ENCODE peak calls at places on chromosomes 6 and 20, in four cellular contexts. T, C, I and L are unnamed samples.

GRCh38 chr6:163625265-163625664 is 210.7 kb downstream of the QKI start:
- DNase-seq in I (no peak), T (no peak), C (no peak), L (no peak)

GRCh38 chr6:73823046-73823735 is 127.2 kb downstream of the CD109 start:
- DNase-seq in T (no peak), I (peak; percentile 3), C (no peak), L (no peak)

GRCh38 chr20:60009318-60009717 is 51.1 kb downstream of the CDH26 start:
- DNase-seq in C (no peak), I (no peak), T (no peak), L (no peak)

GRCh38 chr6:106547961-106548453 is 81.3 kb downstream of the RTN4IP1 start:
- DNase-seq in T (no peak), I (peak; percentile 33), C (no peak), L (no peak)

GRCh38 chr6:108622601-108623335 is 62.1 kb downstream of the FOXO3 start:
- DNase-seq in I (no peak), T (no peak), C (peak; percentile 36), L (no peak)

GRCh38 chr6:79157961-79158644 is 76.4 kb downstream of the HMGN3 start:
- DNase-seq in C (no peak), I (no peak), T (no peak), L (no peak)

GRCh38 chr20:62158541-62158940 is 15.0 kb downstream of the SS18L1 start:
- DNase-seq in C (no peak), I (no peak), T (no peak), L (no peak)

GRCh38 chr20:53915459-53916172 is 154.8 kb downstream of the BCAS1 start:
- DNase-seq in I (peak; percentile 91), T (peak; percentile 96), C (peak; percentile 97), L (peak; percentile 98)

GRCh38 chr6:97864366-97864765 is 581.4 kb upstream of the MMS22L start:
- DNase-seq in I (no peak), C (no peak), T (no peak), L (no peak)

GRCh38 chr20:2341336-2341735 is 39.4 kb upstream of the TGM6 start:
- DNase-seq in T (no peak), C (no peak), I (no peak), L (no peak)

GRCh38 chr6:727796-728195 is 34.9 kb upstream of the EXOC2 start:
- DNase-seq in I (no peak), C (no peak), T (no peak), L (no peak)

GRCh38 chr6:146857960-146858308 is 259.2 kb downstream of the ADGB start:
- DNase-seq in I (peak; percentile 18), T (peak; percentile 14), C (no peak), L (no peak)

GRCh38 chr6:33162471-33162870 is 29.8 kb downstream of the COL11A2 start:
- DNase-seq in T (no peak), C (no peak), I (no peak), L (no peak)

GRCh38 chr6:35413911-35414310 is 38.2 kb upstream of the FANCE start:
- DNase-seq in C (no peak), T (no peak), I (no peak), L (no peak)

GRCh38 chr6:117232191-117232590 is 33.2 kb upstream of the VGLL2 start:
- DNase-seq in T (no peak), C (no peak), I (no peak), L (no peak)

GRCh38 chr6:23654745-23655144 is 471.3 kb upstream of the NRSN1 start:
- DNase-seq in C (peak; percentile 82), T (no peak), I (no peak), L (no peak)

GRCh38 chr20:40160151-40160550 is 528.9 kb downstream of the MAFB start:
- DNase-seq in I (peak; percentile 73), C (peak; percentile 35), T (peak; percentile 20), L (peak; percentile 80)

GRCh38 chr6:106444777-106445507 is 84.4 kb downstream of the CRYBG1 start:
- DNase-seq in C (peak; percentile 38), T (peak; percentile 16), I (peak; percentile 76), L (no peak)

GRCh38 chr6:100633096-100633766 is 168.5 kb upstream of the SIM1 start:
- DNase-seq in I (no peak), T (no peak), C (no peak), L (no peak)